ENCODE peak calls at places on chromosomes 2 and 18, in seven cellular contexts. E, R, Y, P, B, M and V are unnamed samples.
A peak's percentile ranks its signal among the peaks of the same experiment; 100 is the strongest.

GRCh38 chr2:177242136-177242987 is 22.2 kb downstream of the NFE2L2 start:
- DNase-seq in E (no peak), R (no peak), Y (no peak), P (peak; percentile 83), B (no peak), M (no peak), V (no peak)

GRCh38 chr2:219452361-219453317 is 18.0 kb downstream of the SPEG start:
- DNase-seq in E (no peak), R (no peak), Y (peak; percentile 91), P (peak; percentile 71), B (peak; percentile 86), M (no peak), V (peak; percentile 67)

GRCh38 chr2:126317797-126318431 is 338.0 kb upstream of the GYPC start:
- DNase-seq in E (no peak), R (no peak), Y (no peak), P (no peak), B (no peak), M (no peak), V (no peak)

GRCh38 chr2:107174126-107174525 is 288.2 kb upstream of the ST6GAL2 start:
- DNase-seq in E (no peak), R (no peak), Y (no peak), P (no peak), B (no peak), M (no peak), V (no peak)

GRCh38 chr2:205708231-205708631 is 25.9 kb downstream of the NRP2 start:
- DNase-seq in E (no peak), R (no peak), Y (no peak), P (no peak), B (no peak), M (no peak), V (peak; percentile 82)

GRCh38 chr2:176227874-176228273 is 39.4 kb downstream of the HOXD1 start:
- DNase-seq in E (no peak), R (no peak), Y (no peak), P (no peak), B (no peak), M (no peak), V (no peak)

GRCh38 chr2:30213326-30213725 is 18.0 kb upstream of the LBH start:
- DNase-seq in E (no peak), R (peak; percentile 17), Y (no peak), P (no peak), B (no peak), M (no peak), V (no peak)

GRCh38 chr18:79019876-79020275 is 40.3 kb downstream of the SALL3 start:
- DNase-seq in E (no peak), R (no peak), Y (no peak), P (no peak), B (no peak), M (no peak), V (no peak)

GRCh38 chr18:46250812-46251173 is 146.6 kb downstream of the HAUS1 start:
- DNase-seq in E (no peak), R (no peak), Y (no peak), P (no peak), B (no peak), M (no peak), V (no peak)

GRCh38 chr2:96409543-96410184 is 74.1 kb downstream of the NCAPH start:
- DNase-seq in E (no peak), R (no peak), Y (no peak), P (no peak), B (no peak), M (no peak), V (peak; percentile 46)

GRCh38 chr18:48886520-48887293 is 64.1 kb downstream of the SMAD7 start:
- DNase-seq in E (no peak), R (no peak), Y (no peak), P (no peak), B (no peak), M (no peak), V (peak; percentile 9)

GRCh38 chr2:38254796-38255195 is 122.3 kb downstream of the ATL2 start:
- DNase-seq in E (no peak), R (no peak), Y (no peak), P (no peak), B (no peak), M (no peak), V (no peak)

GRCh38 chr2:231541605-231542509 is 11.6 kb upstream of the NMUR1 start:
- DNase-seq in E (no peak), R (no peak), Y (no peak), P (no peak), B (no peak), M (no peak), V (no peak)

GRCh38 chr18:21996261-21996892 is 173.0 kb upstream of the GATA6 start:
- DNase-seq in E (no peak), R (peak; percentile 78), Y (peak; percentile 29), P (no peak), B (peak; percentile 45), M (no peak), V (no peak)

GRCh38 chr2:128442891-128443302 is 124.2 kb upstream of the HS6ST1 start:
- DNase-seq in E (peak; percentile 80), R (peak; percentile 54), Y (peak; percentile 21), P (no peak), B (no peak), M (no peak), V (peak; percentile 23)

GRCh38 chr2:74009577-74009976 is 24.9 kb downstream of the TET3 start:
- DNase-seq in E (no peak), R (no peak), Y (no peak), P (no peak), B (no peak), M (no peak), V (no peak)

GRCh38 chr2:235244497-235245215 is 249.2 kb upstream of the AGAP1 start:
- DNase-seq in E (no peak), R (no peak), Y (no peak), P (no peak), B (no peak), M (no peak), V (no peak)

GRCh38 chr2:149094217-149095015 is 55.9 kb downstream of the LYPD6B start:
- DNase-seq in E (no peak), R (no peak), Y (no peak), P (no peak), B (no peak), M (no peak), V (no peak)

GRCh38 chr2:63494100-63494499 is 94.2 kb downstream of the WDPCP start:
- DNase-seq in E (no peak), R (no peak), Y (no peak), P (no peak), B (no peak), M (no peak), V (no peak)

GRCh38 chr2:169819106-169819505 is 5.6 kb downstream of the METTL5 start:
- DNase-seq in E (no peak), R (no peak), Y (no peak), P (no peak), B (no peak), M (no peak), V (no peak)

GRCh38 chr2:169822036-169822435 is 2.7 kb downstream of the METTL5 start:
- DNase-seq in E (no peak), R (no peak), Y (no peak), P (no peak), B (no peak), M (no peak), V (no peak)

GRCh38 chr2:169815849-169816248 is 8.9 kb downstream of the METTL5 start:
- DNase-seq in E (no peak), R (no peak), Y (no peak), P (no peak), B (no peak), M (no peak), V (no peak)

GRCh38 chr2:169822785-169823392 is 1.8 kb downstream of the METTL5 start:
- DNase-seq in E (no peak), R (no peak), Y (no peak), P (no peak), B (no peak), M (no peak), V (no peak)

GRCh38 chr2:169818241-169818640 is 6.5 kb downstream of the METTL5 start:
- DNase-seq in E (no peak), R (no peak), Y (no peak), P (no peak), B (no peak), M (no peak), V (no peak)
- H3K36me3 ChIP-seq in E (peaks cover 54% of the 10 kb centered on the region), R (peaks cover 59% of the 10 kb centered on the region), Y (peaks cover 3% of the 10 kb centered on the region), P (peaks cover 36% of the 10 kb centered on the region), B (peaks cover 63% of the 10 kb centered on the region), M (no peaks in the 10 kb centered on the region), V (no peaks in the 10 kb centered on the region)

GRCh38 chr2:238379096-238379810 is 47.5 kb upstream of the ASB1 start:
- DNase-seq in E (no peak), R (peak; percentile 25), Y (no peak), P (no peak), B (no peak), M (no peak), V (no peak)
- TF ChIP-seq POLR2A in E (no peak), R (no peak), Y (no peak), P (no peak), B (no peak), M (no peak), V (no peak)

GRCh38 chr2:11615209-11615608 is 54.8 kb downstream of the NTSR2 start:
- DNase-seq in E (no peak), R (no peak), Y (no peak), P (no peak), B (no peak), M (no peak), V (no peak)

GRCh38 chr2:11610624-11611242 is 59.3 kb downstream of the NTSR2 start:
- DNase-seq in E (no peak), R (no peak), Y (no peak), P (no peak), B (no peak), M (no peak), V (no peak)

GRCh38 chr2:11613297-11613696 is 56.7 kb downstream of the NTSR2 start:
- DNase-seq in E (no peak), R (no peak), Y (no peak), P (no peak), B (no peak), M (no peak), V (no peak)

GRCh38 chr2:11611251-11611650 is 58.7 kb downstream of the NTSR2 start:
- DNase-seq in E (no peak), R (no peak), Y (no peak), P (no peak), B (no peak), M (no peak), V (no peak)

GRCh38 chr2:11612553-11613215 is 57.3 kb downstream of the NTSR2 start:
- DNase-seq in E (no peak), R (no peak), Y (no peak), P (no peak), B (no peak), M (no peak), V (no peak)
- H3K36me3 ChIP-seq in E (peaks cover 15% of the 10 kb centered on the region), R (no peaks in the 10 kb centered on the region), Y (no peaks in the 10 kb centered on the region), P (no peaks in the 10 kb centered on the region), B (peaks cover 13% of the 10 kb centered on the region), M (no peaks in the 10 kb centered on the region), V (peaks cover 3% of the 10 kb centered on the region)

DNA sequence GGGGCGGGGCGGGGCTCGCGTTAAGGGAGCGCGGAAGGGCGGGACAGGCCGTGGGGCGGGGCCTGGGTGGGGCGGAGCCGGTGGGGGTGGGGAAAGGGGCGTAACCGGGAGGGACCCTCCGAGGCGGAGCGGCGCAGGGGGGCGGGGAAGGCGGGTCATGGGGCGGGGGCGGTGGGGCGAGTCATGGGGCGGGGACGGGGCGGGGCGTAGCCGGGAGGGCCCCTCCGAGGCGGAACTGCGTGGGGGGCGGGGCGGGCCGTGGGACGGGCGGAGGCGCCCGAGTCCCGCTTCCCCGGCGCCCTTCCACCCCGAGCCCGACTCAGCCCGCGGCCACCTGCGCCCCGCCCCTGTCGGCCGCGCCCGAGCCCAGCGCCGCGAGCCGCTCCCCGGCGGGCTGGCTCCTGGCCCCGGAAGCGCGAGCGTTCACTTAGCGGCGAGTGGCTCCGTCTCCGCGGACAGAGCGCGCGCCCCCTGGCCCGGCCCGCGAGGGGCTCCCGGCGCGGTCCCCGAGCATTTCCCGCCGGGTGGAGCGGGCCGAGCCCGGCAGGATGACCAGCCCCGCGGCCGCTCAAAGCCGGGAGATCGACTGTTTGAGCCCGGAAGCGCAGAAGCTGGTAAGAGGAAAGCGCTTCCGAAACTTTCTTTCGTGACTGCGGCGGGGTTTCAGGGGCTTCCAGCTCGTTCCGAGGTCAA is 64.7 kb downstream of the LRRFIP1 start:
- DNase-seq in E (peak; percentile 98), R (peak; percentile 97), Y (peak; percentile 92), P (peak; percentile 73), B (peak; percentile 96), M (no peak), V (peak; percentile 98)
- TF ChIP-seq POLR2A in E (peak; percentile 30), R (no peak), Y (no peak), P (no peak), B (no peak), M (peak; percentile 72), V (peak; percentile 70)